ENCODE peak calls at places on chromosomes 11 and 22, in four cellular contexts. K, T, W and H are unnamed samples.

GRCh38 chr22:25757686-25758085 is 15.7 kb downstream of the MYO18B start:
- DNase-seq in T (no peak), W (no peak), K (no peak), H (no peak)

GRCh38 chr11:8209208-8209807 is 40.5 kb upstream of the RIC3 start:
- DNase-seq in K (no peak), T (peak; percentile 6), W (no peak), H (no peak)

GRCh38 chr11:120820040-120820439 is 203.9 kb upstream of the TBCEL start:
- DNase-seq in K (no peak), W (no peak), T (no peak), H (no peak)

GRCh38 chr11:76624515-76625379 is 45.8 kb downstream of the LRRC32 start:
- DNase-seq in K (no peak), W (no peak), T (no peak), H (no peak)

GRCh38 chr22:37214431-37215025 is 2.3 kb upstream of the SSTR3 start:
- DNase-seq in T (no peak), W (no peak), K (no peak), H (no peak)

GRCh38 chr11:93738647-93739081 is 2.6 kb downstream of the TAF1D start:
- DNase-seq in K (no peak), W (no peak), T (peak; percentile 36), H (no peak)

GRCh38 chr11:86632499-86633269 is 39.7 kb downstream of the ME3 start:
- DNase-seq in K (no peak), W (peak; percentile 84), T (peak; percentile 92), H (no peak)

GRCh38 chr11:85756401-85757200 is 54.3 kb downstream of the SYTL2 start:
- DNase-seq in K (no peak), W (no peak), T (peak; percentile 19), H (no peak)

GRCh38 chr11:92224394-92225205 is at the start of gene FAT3:
- DNase-seq in W (peak; percentile 4), T (no peak), K (no peak), H (no peak)

GRCh38 chr11:8867035-8867434 is 44.0 kb upstream of the AKIP1 start:
- DNase-seq in K (no peak), T (no peak), W (no peak), H (no peak)

GRCh38 chr22:38709306-38709705 is 3.6 kb downstream of the GTPBP1 start:
- DNase-seq in K (no peak), W (no peak), T (no peak), H (no peak)

GRCh38 chr22:37870273-37870672 is 21.1 kb downstream of the EIF3L start:
- DNase-seq in K (no peak), T (no peak), W (no peak), H (no peak)

GRCh38 chr11:95605271-95605940 is 184.2 kb downstream of the FAM76B start:
- DNase-seq in K (no peak), W (no peak), T (peak; percentile 12), H (no peak)

GRCh38 chr22:23257889-23258825 is 77.8 kb downstream of the BCR start:
- DNase-seq in T (no peak), W (no peak), K (no peak), H (no peak)
- H3K27ac ChIP-seq in T (no peak overlapping the region), W (no peak overlapping the region), K (peak overlapping the region; percentile 64), H (no peak overlapping the region)

DNA sequence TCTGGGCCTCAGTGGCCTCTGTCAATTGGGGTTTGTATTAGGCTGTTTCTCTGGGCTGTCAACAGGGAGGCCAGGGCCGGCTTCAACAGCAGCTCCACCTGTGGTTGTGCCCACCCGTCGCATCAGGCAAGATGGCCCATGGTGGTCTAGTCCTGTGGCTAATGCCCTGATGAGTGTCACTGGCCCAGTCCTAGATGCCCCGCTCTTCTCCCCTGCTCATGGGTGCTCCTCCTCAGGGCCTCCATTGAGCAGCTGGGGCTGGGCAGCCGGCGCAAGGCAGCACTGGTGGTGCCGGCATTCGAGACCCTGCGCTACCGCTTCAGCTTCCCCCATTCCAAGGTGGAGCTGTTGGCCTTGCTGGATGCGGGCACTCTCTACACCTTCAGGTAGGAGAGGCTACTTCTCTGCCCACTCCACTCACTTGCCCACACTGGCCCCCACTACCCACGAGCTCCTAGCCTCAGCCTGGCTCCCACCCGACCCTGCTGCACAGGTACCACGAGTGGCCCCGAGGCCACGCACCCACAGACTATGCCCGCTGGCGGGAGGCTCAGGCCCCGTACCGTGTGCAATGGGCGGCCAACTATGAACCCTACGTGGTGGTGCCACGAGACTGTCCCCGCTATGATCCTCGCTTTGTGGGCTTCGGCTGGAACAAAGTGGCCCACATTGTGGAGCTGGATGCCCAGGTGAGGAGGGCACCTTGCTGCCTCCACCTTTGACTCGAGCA is 5.4 kb downstream of the LARGE2 start:
- DNase-seq in W (no peak), T (no peak), K (no peak), H (peak; percentile 60)
- H3K27ac ChIP-seq in W (no peak overlapping the region), T (no peak overlapping the region), K (no peak overlapping the region), H (no peak overlapping the region)

GRCh38 chr11:65275906-65276305 is 14.1 kb downstream of the POLA2 start:
- DNase-seq in K (no peak), T (no peak), W (no peak), H (no peak)

GRCh38 chr11:65279713-65280459 is 18.1 kb downstream of the POLA2 start:
- DNase-seq in W (peak; percentile 86), K (no peak), T (peak; percentile 93), H (peak; percentile 33)

GRCh38 chr11:65277878-65278277 is 16.1 kb downstream of the POLA2 start:
- DNase-seq in T (no peak), K (no peak), W (no peak), H (no peak)

GRCh38 chr11:65278351-65278750 is 16.6 kb downstream of the POLA2 start:
- DNase-seq in K (no peak), W (no peak), T (no peak), H (no peak)

GRCh38 chr11:65280646-65281045 is 18.9 kb downstream of the POLA2 start:
- DNase-seq in W (no peak), T (peak; percentile 24), K (no peak), H (no peak)
- H3K27ac ChIP-seq in W (peak overlapping the region; percentile 84), T (peak overlapping the region; percentile 96), K (no peak overlapping the region), H (peak overlapping the region; percentile 48)

GRCh38 chr11:1870326-1870696 is 17.4 kb downstream of the LSP1 start:
- DNase-seq in W (no peak), T (no peak), K (no peak), H (peak; percentile 66)
- H3K27ac ChIP-seq in W (no peak overlapping the region), T (no peak overlapping the region), K (no peak overlapping the region), H (no peak overlapping the region)

DNA sequence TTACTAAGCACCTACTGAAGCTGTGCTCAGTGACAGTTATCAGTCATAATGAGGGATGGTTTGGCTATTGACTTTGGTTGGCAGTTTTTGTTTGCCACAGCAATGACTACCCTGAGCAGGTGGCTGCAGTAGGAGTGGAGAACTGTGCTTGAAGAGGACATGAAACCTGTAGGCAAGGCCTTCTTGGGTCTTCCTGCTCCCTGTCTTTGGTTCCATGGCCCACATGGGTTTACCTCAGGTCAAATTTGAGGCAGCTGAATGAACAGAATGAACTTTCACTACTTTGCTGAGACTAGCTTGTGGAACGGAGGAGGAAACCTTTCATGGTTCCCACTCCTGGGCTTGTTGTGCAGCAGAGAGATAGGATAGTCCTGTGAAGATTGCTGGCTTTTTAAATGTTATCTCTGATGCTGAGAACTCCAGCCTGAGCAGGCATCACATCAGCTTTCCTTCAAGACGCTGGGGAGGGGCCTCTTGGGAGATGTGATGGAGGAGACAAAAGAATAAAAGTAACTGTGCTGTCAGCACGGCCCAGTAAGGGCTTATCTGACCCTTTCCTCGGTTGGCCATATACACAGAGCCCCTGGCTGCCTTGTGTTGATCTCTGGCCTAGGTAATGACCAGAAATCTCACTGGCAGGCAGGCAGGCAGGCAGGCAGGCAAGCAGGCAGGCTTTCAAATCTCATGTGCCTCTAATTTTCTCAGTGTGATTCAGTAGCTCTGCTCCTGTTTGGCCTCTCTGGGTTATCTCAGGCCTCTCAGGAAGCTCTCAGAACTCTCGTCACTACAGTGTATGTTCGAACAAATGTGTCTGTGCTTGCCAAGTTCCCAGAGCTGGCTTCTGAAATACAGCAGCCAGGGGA is 12.0 kb downstream of the STIM1 start:
- DNase-seq in T (no peak), K (no peak), W (no peak), H (no peak)
- H3K27ac ChIP-seq in T (no peak overlapping the region), K (peak overlapping the region; percentile 57), W (no peak overlapping the region), H (peak overlapping the region; percentile 67)

DNA sequence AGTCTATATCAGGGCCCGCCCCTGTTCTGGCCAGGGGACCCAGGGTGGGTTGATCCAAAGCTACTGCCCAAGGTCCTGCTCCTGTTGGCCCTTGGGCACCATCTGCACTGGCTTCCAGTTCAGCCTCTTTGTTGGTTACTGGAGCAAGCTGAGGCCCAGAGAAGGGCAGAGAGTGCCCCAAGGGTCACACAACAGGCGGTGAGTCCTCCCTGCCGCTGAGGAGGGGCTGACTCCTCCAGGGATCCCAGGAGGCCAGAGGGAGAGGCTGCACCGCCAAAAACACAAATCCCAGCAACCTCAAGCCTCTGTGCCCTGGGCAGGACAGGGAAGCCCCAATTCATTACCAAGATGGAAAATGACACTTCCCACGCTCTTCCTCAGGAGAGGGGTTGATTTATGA is 61.3 kb downstream of the MACROD1 start:
- DNase-seq in W (no peak), T (no peak), K (no peak), H (no peak)
- H3K27ac ChIP-seq in W (no peak overlapping the region), T (no peak overlapping the region), K (no peak overlapping the region), H (no peak overlapping the region)

DNA sequence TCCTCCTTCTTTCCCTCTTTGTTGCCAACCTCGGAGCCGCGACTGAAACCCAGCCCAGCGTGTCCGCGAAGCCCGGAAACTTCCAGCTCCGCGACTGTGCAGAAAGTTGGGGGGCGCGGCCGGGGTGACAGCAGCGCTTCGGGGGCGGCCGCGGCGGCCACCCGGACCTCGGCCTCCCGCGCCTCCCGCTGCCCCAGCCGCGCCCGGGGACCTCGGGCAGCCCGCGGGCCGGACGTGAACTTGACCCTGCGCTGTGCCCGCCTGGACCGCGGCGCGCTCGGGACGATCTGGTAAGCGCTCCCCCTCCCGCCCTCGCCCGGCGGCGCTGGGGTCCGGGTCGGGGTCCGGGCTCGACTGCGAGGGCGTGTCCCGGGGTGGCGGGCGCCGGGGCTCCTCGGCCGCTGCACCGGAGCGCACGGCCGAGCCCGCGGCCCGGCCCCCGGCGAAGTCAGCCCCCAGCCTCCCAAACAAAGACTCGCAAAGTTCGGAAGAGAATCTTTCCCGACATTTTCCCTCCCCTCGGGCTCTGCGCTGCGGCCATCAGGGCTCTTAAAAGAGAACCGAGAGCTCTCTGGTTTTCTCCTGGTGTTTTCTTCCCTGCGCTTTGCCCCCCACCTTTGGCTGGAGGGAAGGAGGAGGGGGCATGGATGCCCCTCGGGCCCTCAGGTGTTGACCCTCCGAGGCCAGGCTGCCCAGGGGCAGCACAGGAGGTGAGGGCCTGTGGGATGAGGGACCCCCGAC is 67.9 kb upstream of the WNT7B start:
- DNase-seq in T (no peak), W (no peak), K (no peak), H (peak; percentile 45)
- H3K27ac ChIP-seq in T (peak overlapping the region; percentile 63), W (peak overlapping the region; percentile 39), K (peak overlapping the region; percentile 100), H (peak overlapping the region; percentile 90)

GRCh38 chr11:78231962-78232459 is 43.3 kb downstream of the USP35 start:
- DNase-seq in K (no peak), W (peak; percentile 20), T (peak; percentile 67), H (no peak)
- H3K27ac ChIP-seq in K (no peak overlapping the region), W (no peak overlapping the region), T (no peak overlapping the region), H (no peak overlapping the region)